ENCODE peak calls at places on chromosomes 12 and 14, in ten cellular contexts. K is glomerular endothelial cell; F is Kasumi-1; X is activated CD4-positive, alpha-beta T cell treated with anti-CD3 and anti-CD28 coated beads, Interleukin-2, amount 50 U/mL, for 1 hour; V is ELF-1; L is stimulated activated CD4-positive, alpha-beta T cell treated with anti-CD3 and anti-CD28 coated beads, Interleukin-12 subunit alpha, Interleukin-12 subunit beta, amount 100 ng/mL, for 24 hours; O is NCI-H2029 treated with DMSO at 0.1 percent for 48 hours; Q is OCI-LY7; A is lower lobe of right lung; C is HFFc6. B is an unnamed sample.

GRCh38 chr12:6036509-6036908 is 88.0 kb downstream of the VWF start:
- DNase-seq in K (no peak), F (no peak), X (no peak), V (no peak), L (no peak), O (no peak), Q (no peak), A (no peak), C (no peak), B (no peak)

GRCh38 chr14:37246427-37246829 is 48.7 kb downstream of the MIPOL1 start:
- DNase-seq in K (peak), F (peak), X (no peak), V (peak), L (no peak), O (peak), Q (peak), A (no peak), C (peak), B (peak)

GRCh38 chr12:85007836-85008235 is 28.2 kb downstream of the TSPAN19 start:
- DNase-seq in K (no peak), F (no peak), X (no peak), V (no peak), L (no peak), O (no peak), Q (no peak), A (no peak), C (no peak), B (no peak)

GRCh38 chr12:50249464-50250229 is 33.7 kb downstream of the LIMA1 start:
- DNase-seq in K (no peak), F (no peak), X (no peak), V (peak), L (no peak), O (no peak), Q (no peak), A (no peak), C (no peak), B (peak)

GRCh38 chr12:105409881-105410471 is 79.5 kb downstream of the C12orf75 start:
- DNase-seq in K (no peak), F (peak), X (no peak), V (peak), L (no peak), O (peak), Q (no peak), A (peak), C (no peak), B (no peak)

GRCh38 chr12:123200414-123200813 is 32.5 kb downstream of the MPHOSPH9 start:
- DNase-seq in K (no peak), F (no peak), X (no peak), V (no peak), L (no peak), O (no peak), Q (no peak), A (no peak), C (no peak), B (no peak)

GRCh38 chr12:116598341-116599284 is 39.4 kb downstream of the MAP1LC3B2 start:
- DNase-seq in K (no peak), F (no peak), X (no peak), V (peak), L (no peak), O (no peak), Q (no peak), A (no peak), C (no peak), B (peak)

GRCh38 chr12:52087961-52088820 is 8.7 kb downstream of the SMIM41 start:
- DNase-seq in K (no peak), F (no peak), X (no peak), V (no peak), L (no peak), O (no peak), Q (peak), A (no peak), C (no peak), B (no peak)

GRCh38 chr14:61260939-61261776 is 20.0 kb downstream of the TMEM30B start:
- DNase-seq in K (no peak), F (no peak), X (no peak), V (no peak), L (no peak), O (no peak), Q (no peak), A (no peak), C (peak), B (no peak)

GRCh38 chr12:97748298-97748697 is 285.7 kb downstream of the RMST start:
- DNase-seq in K (no peak), F (no peak), X (no peak), V (no peak), L (no peak), O (peak), Q (no peak), A (no peak), C (no peak), B (no peak)

GRCh38 chr12:22631863-22632463 is 7.0 kb downstream of the ETNK1 start:
- DNase-seq in K (no peak), F (peak), X (no peak), V (no peak), L (no peak), O (no peak), Q (peak), A (no peak), C (no peak), B (no peak)

GRCh38 chr12:57775563-57776246 is 3.3 kb downstream of the EEF1AKMT3 start:
- DNase-seq in K (no peak), F (peak), X (no peak), V (no peak), L (no peak), O (no peak), Q (peak), A (no peak), C (no peak), B (peak)

GRCh38 chr12:58148405-58148804 is 207.0 kb downstream of the ATP23 start:
- DNase-seq in K (peak), F (no peak), X (no peak), V (peak), L (no peak), O (no peak), Q (no peak), A (no peak), C (peak), B (peak)

GRCh38 chr14:68627868-68628604 is 164.8 kb downstream of the ZFP36L1 start:
- DNase-seq in K (no peak), F (no peak), X (peak), V (peak), L (peak), O (no peak), Q (no peak), A (peak), C (no peak), B (peak)

GRCh38 chr12:14384783-14385638 is 19.5 kb downstream of the ATF7IP start:
- DNase-seq in K (no peak), F (peak), X (peak), V (peak), L (peak), O (peak), Q (peak), A (no peak), C (peak), B (peak)

B was measured in mesendoderm.